ENCODE peak calls at places on chromosomes 13 and 19, in ten cellular contexts. K is GM23338, H is prostate gland, T is SK-N-MC, C is breast epithelium, M is transverse colon, F is HCT116, B is SK-N-SH, O is GM12892, Z is endothelial cell of umbilical vein. W is an unnamed sample.

GRCh38 chr19:35774274-35775045 is 904 bp upstream of the ARHGAP33 start:
- DNase-seq in K (peak), H (no peak), T (no peak), C (no peak), M (no peak), F (no peak), B (no peak), O (no peak), Z (no peak), W (no peak)

GRCh38 chr13:97468331-97468730 is 34.4 kb downstream of the RAP2A start:
- DNase-seq in K (no peak), H (no peak), T (no peak), C (no peak), M (no peak), F (no peak), B (peak), O (no peak), Z (no peak), W (no peak)

GRCh38 chr19:35164418-35164817 is 9.9 kb downstream of the FXYD5 start:
- DNase-seq in K (no peak), H (no peak), T (no peak), C (no peak), M (no peak), F (peak), B (no peak), O (no peak), Z (no peak), W (no peak)

GRCh38 chr19:10876459-10877240 is 5.3 kb downstream of the CARM1 start:
- DNase-seq in K (no peak), H (no peak), T (no peak), C (no peak), M (peak), F (no peak), B (no peak), O (no peak), Z (no peak), W (no peak)

GRCh38 chr13:40146063-40146462 is 490.6 kb downstream of the COG6 start:
- DNase-seq in K (peak), H (no peak), T (no peak), C (no peak), M (no peak), F (no peak), B (no peak), O (no peak), Z (no peak), W (no peak)

GRCh38 chr13:84080748-84081530 is 198.7 kb upstream of the SLITRK1 start:
- DNase-seq in K (no peak), H (no peak), T (no peak), C (no peak), M (no peak), F (no peak), B (no peak), O (no peak), Z (no peak), W (no peak)

GRCh38 chr13:25541434-25542123 is 169.8 kb downstream of the ATP8A2 start:
- DNase-seq in K (no peak), H (no peak), T (no peak), C (no peak), M (no peak), F (no peak), B (no peak), O (no peak), Z (no peak), W (no peak)

GRCh38 chr19:49499030-49499670 is 2.9 kb downstream of the RPS11 start:
- DNase-seq in K (no peak), H (no peak), T (no peak), C (no peak), M (no peak), F (no peak), B (no peak), O (no peak), Z (no peak), W (peak)

GRCh38 chr19:35901854-35902661 is at the start of gene HCST:
- DNase-seq in K (no peak), H (no peak), T (no peak), C (no peak), M (peak), F (no peak), B (no peak), O (no peak), Z (no peak), W (no peak)

GRCh38 chr19:36032251-36033104 is at the start of gene CLIP3:
- DNase-seq in K (peak), H (no peak), T (no peak), C (no peak), M (peak), F (no peak), B (peak), O (peak), Z (peak), W (no peak)

GRCh38 chr19:13995017-13995728 is 10.9 kb downstream of the RFX1 start:
- DNase-seq in K (no peak), H (no peak), T (no peak), C (no peak), M (no peak), F (no peak), B (no peak), O (no peak), Z (no peak), W (no peak)

GRCh38 chr13:49494645-49495044 is 1.1 kb upstream of the PHF11 start:
- DNase-seq in K (no peak), H (no peak), T (no peak), C (no peak), M (no peak), F (no peak), B (no peak), O (no peak), Z (no peak), W (no peak)

GRCh38 chr19:6536138-6536671 is 5.4 kb downstream of the TNFSF9 start:
- DNase-seq in K (peak), H (no peak), T (no peak), C (no peak), M (peak), F (peak), B (peak), O (peak), Z (peak), W (no peak)

GRCh38 chr13:21852043-21852442 is 181.2 kb downstream of the FGF9 start:
- DNase-seq in K (no peak), H (no peak), T (no peak), C (no peak), M (no peak), F (no peak), B (no peak), O (no peak), Z (no peak), W (no peak)

GRCh38 chr13:113928701-113929627 is 44.9 kb downstream of the C13orf46 start:
- DNase-seq in K (no peak), H (peak), T (no peak), C (peak), M (peak), F (no peak), B (peak), O (no peak), Z (no peak), W (no peak)

GRCh38 chr13:50527612-50528509 is 315.6 kb downstream of the DLEU7 start:
- DNase-seq in K (no peak), H (no peak), T (no peak), C (no peak), M (no peak), F (no peak), B (no peak), O (no peak), Z (no peak), W (no peak)

GRCh38 chr19:16882146-16882545 is 6.7 kb upstream of the F2RL3 start:
- DNase-seq in K (no peak), H (no peak), T (no peak), C (no peak), M (no peak), F (peak), B (no peak), O (no peak), Z (no peak), W (no peak)

GRCh38 chr19:49338691-49339363 is 3.6 kb downstream of the CD37 start:
- DNase-seq in K (peak), H (peak), T (no peak), C (peak), M (peak), F (no peak), B (peak), O (no peak), Z (peak), W (no peak)

GRCh38 chr13:31208554-31209122 is 8.9 kb downstream of the B3GLCT start:
- DNase-seq in K (no peak), H (no peak), T (no peak), C (no peak), M (no peak), F (no peak), B (no peak), O (no peak), Z (no peak), W (no peak)

GRCh38 chr19:38971672-38972071 is 3.9 kb downstream of the FBXO17 start:
- DNase-seq in K (no peak), H (no peak), T (no peak), C (no peak), M (no peak), F (no peak), B (no peak), O (no peak), Z (no peak), W (no peak)

GRCh38 chr19:50050406-50051223 is 24.8 kb downstream of the ZNF473 start:
- DNase-seq in K (peak), H (peak), T (no peak), C (peak), M (peak), F (no peak), B (peak), O (peak), Z (peak), W (no peak)

GRCh38 chr13:111187879-111188643 is 73.0 kb downstream of the ARHGEF7 start:
- DNase-seq in K (no peak), H (no peak), T (no peak), C (no peak), M (no peak), F (no peak), B (no peak), O (no peak), Z (peak), W (no peak)

GRCh38 chr13:21637296-21637695 is 33.3 kb upstream of the MICU2 start:
- DNase-seq in K (peak), H (no peak), T (no peak), C (no peak), M (peak), F (peak), B (no peak), O (no peak), Z (no peak), W (no peak)

GRCh38 chr13:59337070-59337469 is 826.7 kb downstream of the DIAPH3 start:
- DNase-seq in K (no peak), H (no peak), T (peak), C (no peak), M (no peak), F (no peak), B (no peak), O (no peak), Z (peak), W (no peak)

GRCh38 chr19:46724468-46724867 is 7.6 kb upstream of the PRKD2 start:
- DNase-seq in K (no peak), H (no peak), T (no peak), C (no peak), M (no peak), F (no peak), B (no peak), O (no peak), Z (no peak), W (no peak)
- TF ChIP-seq POLR2AphosphoS5 in K (no peak), H (no peak), T (no peak), C (no peak), M (no peak), F (no peak), B (no peak), O (no peak), Z (no peak), W (no peak)

DNA sequence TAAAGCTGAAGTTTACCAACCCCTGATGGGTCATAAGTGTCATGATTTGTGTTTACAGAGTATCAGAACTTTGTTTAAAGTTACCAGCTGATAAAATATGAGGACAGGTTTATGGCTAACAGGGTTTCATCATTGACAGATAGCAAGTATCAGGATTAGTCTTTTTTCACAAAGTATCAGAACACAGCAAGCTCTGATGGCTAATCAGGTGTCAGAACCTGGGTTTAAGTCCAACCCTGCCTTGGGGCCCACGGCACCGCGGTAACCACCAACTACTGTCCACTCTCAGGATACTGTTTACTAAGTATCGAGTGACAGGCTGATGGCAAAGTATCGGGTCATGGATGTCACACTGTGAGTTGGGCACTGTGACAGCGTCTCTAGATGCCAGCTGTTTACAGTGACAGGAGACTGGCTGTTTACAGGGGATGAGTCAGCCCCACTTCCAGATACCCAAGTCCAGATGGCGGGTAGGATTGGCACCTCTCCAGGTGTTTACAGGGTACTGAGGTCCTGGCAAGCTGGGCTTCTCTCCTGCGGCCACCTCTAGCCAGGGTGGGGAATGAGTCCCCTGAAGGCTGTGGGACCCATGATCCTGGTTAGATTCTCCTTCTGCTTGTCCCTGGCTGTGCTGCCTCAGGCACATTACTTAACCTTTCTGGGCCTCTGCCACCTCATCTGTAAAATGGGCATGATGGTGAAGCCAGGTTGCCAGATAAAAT is 21.8 kb downstream of the ARRDC2 start:
- DNase-seq in K (no peak), H (no peak), T (no peak), C (peak), M (peak), F (peak), B (peak), O (no peak), Z (peak), W (no peak)
- TF ChIP-seq POLR2AphosphoS5 in K (no peak), H (no peak), T (no peak), C (no peak), M (no peak), F (peak), B (no peak), O (no peak), Z (no peak), W (no peak)

GRCh38 chr13:67372868-67373464 is 142.8 kb upstream of the PCDH9 start:
- DNase-seq in K (no peak), H (no peak), T (no peak), C (no peak), M (no peak), F (no peak), B (no peak), O (no peak), Z (no peak), W (no peak)

GRCh38 chr13:67377919-67378318 is 147.8 kb upstream of the PCDH9 start:
- DNase-seq in K (no peak), H (no peak), T (no peak), C (no peak), M (no peak), F (no peak), B (no peak), O (no peak), Z (no peak), W (no peak)

GRCh38 chr13:67369895-67370660 is 139.9 kb upstream of the PCDH9 start:
- DNase-seq in K (no peak), H (no peak), T (peak), C (no peak), M (no peak), F (no peak), B (no peak), O (no peak), Z (no peak), W (no peak)

GRCh38 chr13:67374391-67374790 is 144.3 kb upstream of the PCDH9 start:
- DNase-seq in K (no peak), H (no peak), T (no peak), C (no peak), M (no peak), F (no peak), B (no peak), O (no peak), Z (no peak), W (no peak)
- TF ChIP-seq POLR2AphosphoS5 in K (no peak), H (no peak), T (no peak), C (no peak), M (no peak), F (no peak), B (no peak), O (no peak), Z (no peak), W (no peak)

DNA sequence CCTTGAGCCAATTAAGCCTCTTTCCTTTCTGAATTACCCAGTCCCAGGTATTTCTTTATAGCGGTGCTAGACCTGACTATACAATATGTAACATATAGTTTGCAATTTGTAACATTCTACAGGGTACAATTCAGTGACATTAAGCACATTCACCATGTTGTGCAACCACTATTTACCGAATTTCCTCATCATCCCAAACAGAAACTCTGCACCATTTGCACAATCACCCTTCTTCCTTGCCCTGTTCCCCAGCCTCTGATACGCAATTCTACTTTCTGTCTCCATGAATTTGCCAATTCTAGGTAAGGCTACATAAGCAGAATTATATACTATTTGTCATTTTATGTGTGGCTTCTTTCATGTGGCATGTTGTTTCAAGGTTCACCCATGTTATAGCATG is 13.7 kb upstream of the SIGLEC10 start:
- DNase-seq in K (no peak), H (no peak), T (no peak), C (no peak), M (no peak), F (no peak), B (no peak), O (no peak), Z (no peak), W (no peak)
- TF ChIP-seq POLR2AphosphoS5 in K (no peak), H (no peak), T (no peak), C (no peak), M (no peak), F (no peak), B (no peak), O (no peak), Z (no peak), W (no peak)

GRCh38 chr19:57068326-57068725 is 51.5 kb upstream of the USP29 start:
- DNase-seq in K (no peak), H (no peak), T (no peak), C (no peak), M (no peak), F (no peak), B (no peak), O (no peak), Z (no peak), W (no peak)
- TF ChIP-seq POLR2AphosphoS5 in K (no peak), H (no peak), T (no peak), C (no peak), M (no peak), F (no peak), B (no peak), O (no peak), Z (no peak), W (no peak)

DNA sequence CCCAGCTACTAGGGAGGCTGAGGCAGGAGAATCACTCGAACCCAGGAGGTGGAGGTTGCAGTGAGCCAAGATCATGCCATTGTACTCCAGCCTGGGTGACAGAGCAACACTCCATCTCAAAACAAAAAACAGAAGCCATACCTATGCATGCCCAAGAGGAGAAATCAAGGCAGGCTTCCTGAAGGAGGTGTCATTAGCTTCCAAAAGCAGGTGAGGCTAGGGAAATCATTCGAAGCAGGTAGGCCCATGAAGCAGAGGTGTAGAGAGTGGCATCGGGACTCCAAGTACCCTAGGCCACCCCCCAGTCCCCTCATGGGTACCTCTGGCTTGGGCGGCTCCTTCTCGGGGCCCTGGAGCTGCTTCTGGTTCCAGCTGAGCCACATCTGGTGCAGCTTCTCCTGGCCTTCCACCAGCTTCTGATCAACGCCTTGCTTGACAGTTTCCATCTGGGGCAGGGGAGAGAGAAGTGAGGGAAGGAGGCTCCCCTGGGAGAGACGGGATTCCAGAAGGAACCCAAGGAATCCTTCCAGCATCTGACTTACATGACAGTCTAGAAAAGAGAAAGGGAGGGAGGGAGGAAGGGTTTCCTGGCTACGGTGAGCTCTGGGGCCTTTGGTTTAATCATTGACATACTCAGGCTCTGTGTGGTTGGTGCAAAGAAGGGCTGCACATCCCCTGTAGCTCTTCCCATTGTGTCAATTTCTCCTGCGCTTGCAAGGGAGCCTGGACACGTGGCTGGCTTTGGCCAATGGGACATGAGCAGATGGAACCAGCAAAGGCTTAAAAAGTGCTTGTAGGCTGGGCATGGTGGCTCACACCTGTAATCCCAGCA is 13.1 kb upstream of the TICAM1 start:
- DNase-seq in K (no peak), H (no peak), T (no peak), C (no peak), M (no peak), F (no peak), B (no peak), O (no peak), Z (no peak), W (no peak)
- TF ChIP-seq POLR2AphosphoS5 in K (no peak), H (no peak), T (no peak), C (no peak), M (no peak), F (no peak), B (no peak), O (no peak), Z (no peak), W (no peak)

GRCh38 chr13:98539655-98540054 is 37.3 kb downstream of the STK24 start:
- DNase-seq in K (no peak), H (no peak), T (no peak), C (no peak), M (no peak), F (no peak), B (no peak), O (no peak), Z (no peak), W (no peak)
- TF ChIP-seq POLR2AphosphoS5 in K (no peak), H (no peak), T (no peak), C (no peak), M (no peak), F (no peak), B (no peak), O (no peak), Z (no peak), W (no peak)

GRCh38 chr13:108962652-108963051 is 333.2 kb downstream of the MYO16 start:
- DNase-seq in K (no peak), H (no peak), T (no peak), C (no peak), M (no peak), F (no peak), B (peak), O (no peak), Z (peak), W (no peak)

GRCh38 chr13:108960006-108960405 is 330.6 kb downstream of the MYO16 start:
- DNase-seq in K (no peak), H (no peak), T (no peak), C (no peak), M (no peak), F (no peak), B (no peak), O (no peak), Z (no peak), W (no peak)

GRCh38 chr13:108959254-108959653 is 329.8 kb downstream of the MYO16 start:
- DNase-seq in K (no peak), H (no peak), T (no peak), C (no peak), M (no peak), F (no peak), B (no peak), O (no peak), Z (peak), W (no peak)

GRCh38 chr13:108963276-108963810 is 333.9 kb downstream of the MYO16 start:
- DNase-seq in K (no peak), H (no peak), T (no peak), C (no peak), M (no peak), F (no peak), B (no peak), O (no peak), Z (no peak), W (no peak)

DNA sequence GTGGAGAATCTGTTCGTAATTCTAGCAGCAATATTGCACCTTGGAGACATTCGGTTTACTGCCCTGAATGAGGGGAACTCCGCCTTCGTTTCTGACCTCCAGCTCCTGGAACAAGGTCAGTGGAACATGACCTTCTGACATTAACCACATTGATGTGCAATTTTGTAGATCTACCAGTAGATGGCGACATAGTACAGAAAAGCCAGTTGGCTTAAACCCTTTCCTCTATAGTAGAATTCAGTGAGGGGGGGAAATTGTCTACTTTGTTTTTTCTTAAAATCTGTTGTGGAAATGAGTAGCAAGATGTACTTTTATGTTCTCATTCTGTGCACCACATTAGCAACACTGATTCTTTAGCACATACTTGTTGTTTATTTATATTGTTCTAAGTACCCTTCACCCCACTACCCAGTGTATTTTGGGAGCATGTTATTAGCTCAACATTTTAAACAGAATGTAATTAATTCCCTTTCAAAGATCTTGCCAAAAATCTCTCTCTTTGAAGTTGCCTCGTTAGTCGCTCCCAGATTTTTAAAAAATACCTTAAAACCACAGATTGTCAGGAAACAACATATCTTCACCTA is 332.2 kb downstream of the MYO16 start:
- DNase-seq in K (peak), H (no peak), T (peak), C (no peak), M (no peak), F (peak), B (peak), O (no peak), Z (peak), W (no peak)
- TF ChIP-seq POLR2AphosphoS5 in K (no peak), H (peak), T (no peak), C (no peak), M (no peak), F (no peak), B (no peak), O (no peak), Z (no peak), W (no peak)